ENCODE peak calls at places on chromosomes 5 and 9, in six cellular contexts. V is omental fat pad, X is right atrium auricular region, D is HepG2, S is right lobe of liver, T is cardiac fibroblast. B is an unnamed sample.

GRCh38 chr5:112141582-112141981 is 277.5 kb downstream of the EPB41L4A start:
- DNase-seq in S (no peak), V (no peak), X (no peak), D (no peak), T (no peak), B (no peak)

GRCh38 chr5:139903805-139904565 is 108.4 kb downstream of the PSD2 start:
- DNase-seq in D (no peak), X (no peak), S (no peak), V (no peak), T (no peak), B (no peak)

GRCh38 chr5:132090107-132090506 is 16.5 kb downstream of the CSF2 start:
- DNase-seq in S (no peak), V (no peak), D (no peak), T (peak; percentile 91), X (no peak), B (no peak)

GRCh38 chr9:131478421-131478868 is 24.3 kb upstream of the POMT1 start:
- DNase-seq in V (no peak), X (no peak), D (peak; percentile 46), T (peak; percentile 34), S (peak; percentile 55), B (peak; percentile 59)

GRCh38 chr9:98080346-98080745 is 23.8 kb downstream of the NANS start:
- DNase-seq in S (no peak), T (peak; percentile 12), X (no peak), V (no peak), D (no peak), B (no peak)

GRCh38 chr5:180644129-180644824 is 5.1 kb downstream of the FLT4 start:
- DNase-seq in V (no peak), D (no peak), S (peak; percentile 23), X (no peak), T (no peak), B (no peak)

GRCh38 chr9:90966475-90967150 is 165.0 kb downstream of the SYK start:
- DNase-seq in X (no peak), V (no peak), T (peak; percentile 54), S (no peak), D (no peak), B (no peak)

GRCh38 chr9:684055-684949 is 157.2 kb upstream of the DMRT1 start:
- DNase-seq in V (no peak), D (no peak), X (no peak), S (no peak), T (peak; percentile 56), B (no peak)

GRCh38 chr9:112176410-112177010 is 1.4 kb upstream of the SUSD1 start:
- DNase-seq in V (no peak), X (no peak), S (no peak), T (no peak), D (peak; percentile 42), B (peak; percentile 41)

GRCh38 chr5:60698316-60698715 is 1.6 kb downstream of the DEPDC1B start:
- DNase-seq in X (no peak), S (no peak), D (no peak), T (no peak), V (no peak), B (no peak)

GRCh38 chr5:61280205-61280604 is 51.9 kb upstream of the ZSWIM6 start:
- DNase-seq in X (no peak), T (peak; percentile 91), V (no peak), S (no peak), D (no peak), B (no peak)

GRCh38 chr5:95803271-95804148 is 19.0 kb downstream of the GLRX start:
- DNase-seq in T (no peak), X (peak; percentile 48), S (no peak), D (peak; percentile 84), V (no peak), B (no peak)

GRCh38 chr5:777756-778161 is 6.8 kb downstream of the ZDHHC11B start:
- DNase-seq in V (no peak), T (no peak), X (peak; percentile 56), S (peak; percentile 54), D (no peak), B (no peak)

GRCh38 chr5:27311544-27311943 is 273.2 kb upstream of the CDH9 start:
- DNase-seq in S (no peak), X (no peak), V (no peak), D (no peak), T (peak; percentile 65), B (no peak)

GRCh38 chr5:79853676-79854418 is 137.2 kb downstream of the MTX3 start:
- DNase-seq in T (no peak), D (peak; percentile 3), S (no peak), X (no peak), V (no peak), B (no peak)

GRCh38 chr9:70567511-70567910 is 153.1 kb upstream of the KLF9 start:
- DNase-seq in S (no peak), T (no peak), X (no peak), D (no peak), V (no peak), B (no peak)

GRCh38 chr5:153441997-153442396 is 48.5 kb upstream of the GRIA1 start:
- DNase-seq in T (no peak), S (no peak), V (no peak), D (no peak), X (no peak), B (no peak)

GRCh38 chr5:176647870-176648466 is 684 bp downstream of the TSPAN17 start:
- DNase-seq in V (peak; percentile 45), D (no peak), X (no peak), T (no peak), S (peak; percentile 68), B (no peak)

GRCh38 chr5:170108266-170108785 is 2.6 kb downstream of the FOXI1 start:
- DNase-seq in V (no peak), T (no peak), D (no peak), X (peak; percentile 48), S (no peak), B (no peak)

GRCh38 chr5:88708021-88708420 is 175.0 kb downstream of the MEF2C start:
- DNase-seq in D (no peak), T (no peak), X (no peak), S (no peak), V (no peak), B (no peak)

GRCh38 chr5:177419045-177419444 is 7.4 kb upstream of the GRK6 start:
- DNase-seq in T (peak; percentile 64), D (no peak), V (no peak), S (no peak), X (no peak), B (no peak)

DNA sequence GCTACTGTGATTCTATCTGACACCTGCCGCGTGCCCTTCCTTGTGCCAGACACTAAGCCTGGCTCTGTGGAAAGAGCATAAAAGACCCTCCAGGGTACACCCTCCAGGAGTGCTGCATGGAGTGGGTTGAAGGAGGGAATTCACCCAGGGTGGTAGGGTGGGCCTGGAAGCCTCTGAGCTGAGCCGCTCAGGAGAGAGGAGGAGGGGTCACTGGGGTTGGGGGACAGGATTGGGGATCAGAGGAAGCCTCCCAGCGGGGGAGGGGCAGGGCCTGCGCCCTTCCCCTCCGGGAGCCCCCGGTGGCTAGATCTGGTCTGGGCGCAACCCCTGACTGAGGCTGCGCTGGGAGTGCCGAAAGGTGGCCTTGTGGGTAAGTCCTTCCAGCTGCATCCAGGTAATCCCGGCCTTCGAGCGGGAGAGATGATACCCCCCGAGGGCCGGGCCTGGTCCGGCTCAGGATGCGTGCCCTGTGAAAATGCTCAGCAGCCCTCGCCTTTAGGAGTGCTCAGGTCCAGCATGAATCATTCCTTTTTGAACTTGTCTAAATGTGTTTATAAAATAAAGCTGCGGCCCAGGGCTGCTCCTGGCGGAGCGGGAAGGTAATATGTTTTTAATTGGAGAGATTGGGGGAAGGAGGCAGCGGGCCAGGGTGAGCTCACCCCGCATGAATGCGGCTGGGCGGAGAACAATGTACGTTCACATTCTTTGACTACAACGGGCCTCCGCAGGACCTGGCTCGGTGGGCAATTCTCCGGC is 118.1 kb upstream of the SMIM23 start:
- DNase-seq in V (no peak), D (no peak), T (peak; percentile 85), X (peak; percentile 78), S (no peak), B (no peak)
- TF ChIP-seq CTCF in V (no peak), D (no peak), T (no peak), X (no peak), S (no peak), B (no peak)

GRCh38 chr9:123914517-123915199 is 15.3 kb downstream of the DENND1A start:
- DNase-seq in T (no peak), D (no peak), V (no peak), X (no peak), S (no peak), B (no peak)

GRCh38 chr9:123911024-123911423 is 18.9 kb downstream of the DENND1A start:
- DNase-seq in T (no peak), S (no peak), D (no peak), V (no peak), X (no peak), B (no peak)

DNA sequence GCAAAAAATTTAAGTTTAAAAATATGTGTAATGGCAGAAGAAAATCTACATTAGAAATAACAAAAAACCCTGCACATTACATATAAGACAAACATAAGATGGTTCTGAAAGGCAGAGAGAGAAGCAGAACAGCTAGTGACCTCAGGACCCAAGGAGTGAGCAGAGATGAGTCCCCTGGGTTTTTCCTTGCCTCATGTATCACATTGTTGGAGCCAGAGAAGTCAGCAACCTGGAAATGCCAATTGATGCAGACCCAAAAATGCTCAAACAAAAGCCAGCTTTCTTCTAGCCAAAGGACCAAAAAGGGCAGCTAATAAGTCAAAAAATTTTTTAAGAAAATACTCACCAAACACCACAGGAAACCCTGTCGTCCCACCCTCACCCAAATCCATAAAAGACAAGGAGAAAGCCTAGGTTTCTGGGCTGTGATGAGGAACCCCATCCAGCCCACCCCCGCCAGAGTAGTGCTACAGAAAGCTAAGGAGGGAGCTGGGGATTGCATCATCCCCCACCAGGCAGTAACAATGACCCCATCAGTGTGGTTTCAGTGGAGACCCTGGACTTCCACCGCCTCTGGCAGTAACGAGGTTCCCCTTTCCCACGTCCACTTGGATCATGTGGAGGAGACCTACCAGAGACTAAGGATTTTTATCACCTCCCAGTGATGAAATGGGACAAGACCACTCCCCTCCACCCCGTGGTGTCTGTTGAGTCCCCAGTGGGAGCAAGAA is 17.6 kb downstream of the DENND1A start:
- DNase-seq in D (no peak), S (no peak), X (no peak), V (no peak), T (no peak), B (no peak)
- TF ChIP-seq CTCF in D (no peak), S (no peak), X (no peak), V (no peak), T (no peak), B (no peak)

DNA sequence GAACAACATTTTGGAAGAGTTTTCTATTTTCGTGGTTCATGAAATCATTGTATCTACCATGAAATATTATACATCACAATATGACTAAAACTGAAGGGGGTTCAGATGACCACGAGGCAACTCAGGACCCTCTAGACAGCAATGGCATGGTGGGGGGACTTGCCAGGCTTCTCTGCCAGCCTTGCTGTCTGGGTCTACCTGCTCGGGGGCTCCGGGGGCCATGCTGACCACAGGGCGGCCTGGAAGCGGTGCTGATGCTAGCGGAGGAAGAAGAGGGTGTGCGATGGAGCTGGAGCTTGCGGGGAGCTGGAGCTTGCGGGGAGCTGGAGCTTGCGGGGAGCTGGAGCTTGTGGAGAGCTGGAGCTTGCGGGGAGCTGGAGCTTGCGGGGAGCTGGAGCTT is 89.2 kb upstream of the IRX4 start:
- DNase-seq in D (no peak), T (no peak), X (no peak), S (no peak), V (no peak), B (no peak)
- TF ChIP-seq CTCF in D (no peak), T (no peak), X (no peak), S (no peak), V (no peak), B (no peak)

DNA sequence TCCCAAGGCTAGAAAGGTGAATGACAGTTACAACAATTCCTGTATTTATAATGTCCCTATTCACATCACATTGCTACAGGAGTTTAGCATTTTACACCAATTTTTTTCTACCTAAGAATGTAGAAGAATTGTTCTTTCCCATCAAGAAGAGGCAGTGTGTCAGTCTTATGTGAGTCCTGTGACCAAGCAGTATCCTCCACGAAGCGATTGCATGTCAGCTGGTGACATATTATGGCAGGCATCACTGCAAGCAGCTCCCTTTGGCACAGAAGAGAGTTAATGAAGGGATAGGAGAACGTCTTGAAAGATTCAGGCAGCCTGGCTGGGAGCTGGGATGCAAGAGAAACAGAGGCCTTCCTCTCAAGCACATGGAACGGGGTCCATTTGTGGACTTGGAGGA is 199.8 kb downstream of the SMC2 start:
- DNase-seq in D (no peak), T (no peak), V (no peak), S (no peak), X (no peak), B (no peak)
- TF ChIP-seq CTCF in D (no peak), T (no peak), V (no peak), S (no peak), X (no peak), B (no peak)

B was measured in CD4-positive, alpha-beta T cell.